ENCODE peak calls at places on chromosomes 12 and 14, in seven cellular contexts. I is Panc1, P is psoas muscle, X is heart left ventricle, K is breast epithelium, C is left lung, S is left ventricle myocardium inferior. O is an unnamed sample.

GRCh38 chr12:130504836-130505175 is 167.1 kb downstream of the PIWIL1 start:
- DNase-seq in S (no peak), P (no peak), K (no peak), C (no peak), X (no peak), I (no peak), O (no peak)

GRCh38 chr14:60514378-60515243 is 5.7 kb downstream of the SIX6 start:
- DNase-seq in C (no peak), K (no peak), P (peak; percentile 61), I (no peak), X (peak; percentile 51), S (no peak), O (no peak)

GRCh38 chr14:99524091-99524661 is 43.0 kb downstream of the CCNK start:
- DNase-seq in K (no peak), I (no peak), X (peak; percentile 42), P (peak; percentile 20), S (peak; percentile 18), C (no peak), O (no peak)

GRCh38 chr14:92848941-92849340 is 54.8 kb downstream of the GOLGA5 start:
- DNase-seq in X (no peak), I (no peak), K (no peak), P (no peak), S (no peak), C (no peak), O (no peak)

GRCh38 chr12:131789638-131790037 is 38.6 kb upstream of the MMP17 start:
- DNase-seq in S (no peak), X (no peak), C (no peak), I (no peak), K (no peak), P (no peak), O (no peak)

GRCh38 chr12:107332726-107333125 is 239.4 kb upstream of the CRY1 start:
- DNase-seq in X (no peak), K (no peak), P (no peak), C (no peak), S (no peak), I (no peak), O (no peak)

GRCh38 chr14:30656190-30656632 is 34.1 kb downstream of the SCFD1 start:
- DNase-seq in I (peak; percentile 15), X (no peak), P (no peak), C (no peak), S (no peak), K (no peak), O (peak; percentile 18)

GRCh38 chr12:76272292-76272691 is 75.9 kb downstream of the BBS10 start:
- DNase-seq in X (no peak), S (no peak), K (peak; percentile 71), I (no peak), C (no peak), P (no peak), O (no peak)

GRCh38 chr14:35747379-35747778 is 61.7 kb downstream of the RALGAPA1 start:
- DNase-seq in I (no peak), C (no peak), X (no peak), S (no peak), P (no peak), K (no peak), O (no peak)

GRCh38 chr14:64758711-64759554 is 54.7 kb downstream of the PLEKHG3 start:
- DNase-seq in I (no peak), P (peak; percentile 25), S (peak; percentile 62), K (no peak), C (peak; percentile 60), X (no peak), O (no peak)

GRCh38 chr12:12439636-12440035 is 82.8 kb downstream of the BORCS5 start:
- DNase-seq in I (peak; percentile 22), P (no peak), C (no peak), S (no peak), K (no peak), X (no peak), O (no peak)

GRCh38 chr14:35343709-35344474 is 51.7 kb downstream of the PSMA6 start:
- DNase-seq in K (no peak), P (no peak), C (no peak), X (no peak), S (no peak), I (no peak), O (no peak)

GRCh38 chr12:18224745-18225144 is 36.6 kb upstream of the PIK3C2G start:
- DNase-seq in K (no peak), C (no peak), I (peak; percentile 4), S (no peak), X (no peak), P (no peak), O (no peak)

GRCh38 chr12:8081228-8081920 is 700 bp upstream of the NECAP1 start:
- DNase-seq in C (no peak), S (no peak), I (no peak), K (no peak), X (no peak), P (no peak), O (peak; percentile 24)

GRCh38 chr12:113298861-113299545 is 35.9 kb downstream of the SLC8B1 start:
- DNase-seq in X (peak; percentile 85), K (peak; percentile 49), C (no peak), I (no peak), P (peak; percentile 67), S (peak; percentile 85), O (no peak)

GRCh38 chr12:83036847-83037246 is 350.1 kb downstream of the TMTC2 start:
- DNase-seq in X (no peak), C (no peak), K (no peak), I (no peak), S (no peak), P (no peak), O (no peak)

GRCh38 chr12:56724660-56724988 is 475 bp downstream of the NACA start:
- DNase-seq in K (no peak), P (no peak), S (no peak), X (no peak), C (no peak), I (no peak), O (no peak)

GRCh38 chr12:77734489-77734888 is 96.2 kb upstream of the NAV3 start:
- DNase-seq in K (no peak), S (no peak), X (no peak), I (no peak), P (no peak), C (no peak), O (no peak)

GRCh38 chr14:43014338-43014737 is 1407.7 kb downstream of the LRFN5 start:
- DNase-seq in I (no peak), C (no peak), P (no peak), K (no peak), X (no peak), S (no peak), O (no peak)

GRCh38 chr12:111268738-111269572 is 99.9 kb downstream of the PHETA1 start:
- DNase-seq in P (no peak), C (no peak), K (no peak), S (no peak), X (no peak), I (no peak), O (no peak)

GRCh38 chr12:106883421-106883820 is 72.3 kb upstream of the TMEM263 start:
- DNase-seq in X (no peak), I (no peak), P (no peak), C (no peak), K (no peak), S (no peak), O (no peak)

GRCh38 chr14:23377873-23378563 is 1.2 kb downstream of the CMTM5 start:
- DNase-seq in C (no peak), X (no peak), P (no peak), I (no peak), K (no peak), S (no peak), O (no peak)
- H3K4me3 ChIP-seq in C (no peak overlapping the region), X (no peak overlapping the region), P (no peak overlapping the region), I (no peak overlapping the region), K (no peak overlapping the region), S (no peak overlapping the region), O (no peak overlapping the region)

DNA sequence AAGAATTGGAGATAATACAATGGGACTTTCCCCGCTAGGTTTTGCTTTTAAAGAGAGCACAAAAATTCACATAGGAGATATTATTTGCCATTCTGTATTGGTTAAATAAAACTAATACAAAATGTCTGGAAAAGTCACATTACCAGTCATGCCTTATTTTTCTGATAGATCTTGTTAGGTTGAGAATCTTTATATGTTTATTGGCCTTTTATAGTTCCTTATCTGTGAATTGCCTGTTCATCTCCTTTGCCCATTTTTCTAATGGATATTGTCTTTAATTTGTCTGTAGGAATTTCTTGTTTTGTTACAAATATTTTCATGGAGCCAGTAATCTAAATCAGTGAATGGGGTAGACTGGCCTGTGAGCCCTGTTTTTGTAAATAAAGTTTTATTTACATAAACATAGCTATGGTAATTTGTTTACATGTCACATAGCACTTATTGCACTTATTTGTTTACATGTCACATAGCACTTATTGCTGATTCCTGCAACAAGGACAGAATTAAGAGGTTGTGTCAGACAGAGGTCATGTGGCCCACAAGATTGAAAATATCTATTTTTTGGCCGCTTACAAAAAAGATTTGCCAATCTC is 65.0 kb downstream of the ATF7IP start:
- DNase-seq in C (no peak), X (no peak), K (no peak), S (no peak), P (no peak), I (no peak), O (no peak)
- H3K4me1 ChIP-seq in C (no peaks in the 10 kb centered on the region), X (peaks cover 37% of the 10 kb centered on the region), K (no peaks in the 10 kb centered on the region), S (peaks cover 63% of the 10 kb centered on the region), P (peaks cover 12% of the 10 kb centered on the region), I (no peaks in the 10 kb centered on the region), O (peaks cover 44% of the 10 kb centered on the region)

GRCh38 chr14:20546877-20547276 is 14.0 kb downstream of the RNASE9 start:
- DNase-seq in X (no peak), K (no peak), S (no peak), P (no peak), I (no peak), C (no peak), O (no peak)
- H3K27me3 ChIP-seq in X (peaks cover 5% of the 10 kb centered on the region), K (peaks cover 5% of the 10 kb centered on the region), S (peaks cover 4% of the 10 kb centered on the region), P (no peaks in the 10 kb centered on the region), I (peaks cover 5% of the 10 kb centered on the region), C (no peaks in the 10 kb centered on the region), O (no peaks in the 10 kb centered on the region)

GRCh38 chr14:61560323-61560722 is 135.0 kb upstream of the HIF1A start:
- DNase-seq in X (no peak), K (no peak), S (no peak), P (no peak), I (no peak), C (no peak), O (no peak)

GRCh38 chr14:61561144-61561543 is 134.2 kb upstream of the HIF1A start:
- DNase-seq in S (no peak), P (no peak), I (no peak), C (no peak), X (no peak), K (no peak), O (no peak)

GRCh38 chr14:61562321-61563161 is 132.8 kb upstream of the HIF1A start:
- DNase-seq in I (no peak), P (no peak), C (no peak), X (no peak), K (no peak), S (no peak), O (no peak)

GRCh38 chr14:61563162-61563511 is 132.2 kb upstream of the HIF1A start:
- DNase-seq in I (no peak), S (no peak), X (no peak), P (no peak), K (no peak), C (no peak), O (no peak)

DNA sequence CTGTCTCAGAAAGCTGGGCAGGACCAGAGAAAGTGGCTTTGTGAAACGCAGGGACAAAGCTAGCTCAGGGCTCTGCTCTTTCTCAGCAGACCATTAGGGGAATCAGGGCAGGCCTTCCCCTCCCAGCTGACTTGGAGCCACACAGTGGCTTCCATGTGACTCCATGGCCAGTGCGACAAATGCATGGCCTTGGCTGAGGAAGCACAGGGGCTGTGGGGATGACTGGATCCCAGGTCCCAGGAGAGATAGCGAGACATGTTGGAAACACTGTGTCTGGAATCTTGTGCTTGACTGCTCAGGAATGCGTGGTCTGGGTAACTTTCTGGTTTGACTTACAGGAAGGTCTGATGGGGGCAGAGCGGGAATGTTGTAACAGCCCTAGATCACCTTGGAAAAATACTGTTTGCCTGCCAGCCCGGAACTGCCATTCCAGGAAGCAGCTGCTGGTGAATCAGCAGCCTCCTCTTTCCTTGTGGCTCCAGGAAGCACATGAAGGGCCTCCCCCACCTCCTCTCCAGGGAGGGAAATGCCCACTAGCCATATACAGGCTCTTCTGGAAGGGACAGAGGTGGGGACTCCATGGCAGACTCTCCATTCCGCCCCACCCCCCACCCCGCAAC is 133.5 kb upstream of the HIF1A start:
- DNase-seq in S (peak; percentile 51), C (peak; percentile 82), I (no peak), K (peak; percentile 79), X (peak; percentile 73), P (peak; percentile 76), O (no peak)
- H3K4me3 ChIP-seq in S (no peak overlapping the region), C (no peak overlapping the region), I (no peak overlapping the region), K (no peak overlapping the region), X (no peak overlapping the region), P (no peak overlapping the region), O (no peak overlapping the region)

O was measured in naive thymus-derived CD4-positive, alpha-beta T cell.